ENCODE peak calls at places on chromosomes 11 and 22, in seven cellular contexts. D is stomach; A is lower lobe of right lung; G is RWPE1; W is putamen; I is activated CD8-positive, alpha-beta T cell treated with anti-CD3 and anti-CD28 coated beads, Interleukin-2, amount 10 ng/mL, durations not matched to agents 7 days and 5 days; B is ACHN. T is an unnamed sample.

GRCh38 chr22:40665312-40665711 is 14.0 kb upstream of the MCHR1 start:
- DNase-seq in B (no peak), A (no peak), D (no peak), W (no peak), G (no peak), I (no peak), T (peak)

GRCh38 chr11:123235117-123235686 is 40.2 kb upstream of the CLMP start:
- DNase-seq in I (peak), W (no peak), A (peak), G (peak), B (peak), D (peak), T (peak)

GRCh38 chr22:40310771-40311120 is 35.6 kb upstream of the ADSL start:
- DNase-seq in B (no peak), I (no peak), G (no peak), D (no peak), A (no peak), W (no peak), T (no peak)

GRCh38 chr11:130710022-130710421 is 206.3 kb downstream of the SNX19 start:
- DNase-seq in W (no peak), A (no peak), D (no peak), G (no peak), I (no peak), B (no peak), T (no peak)

GRCh38 chr11:14894657-14895598 is 2.9 kb upstream of the CYP2R1 start:
- DNase-seq in B (no peak), W (no peak), G (no peak), I (no peak), D (no peak), A (peak), T (peak)

GRCh38 chr11:26287067-26287518 is 44.8 kb upstream of the ANO3 start:
- DNase-seq in A (no peak), G (peak), B (no peak), I (no peak), W (no peak), D (no peak), T (no peak)

GRCh38 chr11:116986521-116987105 is 111.6 kb downstream of the SIK3 start:
- DNase-seq in I (no peak), D (no peak), G (peak), A (no peak), W (no peak), B (peak), T (no peak)

GRCh38 chr22:50677493-50678217 is 5.0 kb downstream of the SHANK3 start:
- DNase-seq in I (no peak), G (no peak), A (no peak), D (peak), W (no peak), B (no peak), T (no peak)

GRCh38 chr11:95531116-95531515 is 258.5 kb downstream of the FAM76B start:
- DNase-seq in I (no peak), A (no peak), W (no peak), G (no peak), B (no peak), D (no peak), T (no peak)

GRCh38 chr11:33965032-33965431 is 73.2 kb upstream of the LMO2 start:
- DNase-seq in D (no peak), G (no peak), W (no peak), I (no peak), B (no peak), A (no peak), T (no peak)

GRCh38 chr11:86068138-86068861 is 584 bp downstream of the PICALM start:
- DNase-seq in G (no peak), B (peak), A (peak), W (peak), D (peak), I (peak), T (peak)

GRCh38 chr11:61972796-61973602 is 5.6 kb upstream of the FTH1 start:
- DNase-seq in A (no peak), W (no peak), I (peak), G (peak), B (peak), D (no peak), T (no peak)

GRCh38 chr22:45082795-45083194 is 73.0 kb upstream of the PHF21B start:
- DNase-seq in B (no peak), G (no peak), A (no peak), D (no peak), W (no peak), I (peak), T (no peak)

GRCh38 chr22:36778020-36778419 is 2.1 kb upstream of the IFT27 start:
- DNase-seq in B (no peak), D (no peak), W (no peak), G (no peak), I (no peak), A (no peak), T (no peak)

GRCh38 chr11:82682003-82682751 is 51.5 kb downstream of the FAM181B start:
- DNase-seq in G (peak), A (no peak), B (peak), D (no peak), W (peak), I (peak), T (no peak)

GRCh38 chr11:44623321-44623715 is 57.9 kb downstream of the CD82 start:
- DNase-seq in W (no peak), D (peak), A (no peak), G (no peak), B (no peak), I (peak), T (peak)

GRCh38 chr22:41557401-41558240 is 3.2 kb upstream of the CSDC2 start:
- DNase-seq in G (no peak), I (no peak), B (no peak), D (peak), W (peak), A (peak), T (peak)

GRCh38 chr22:35212020-35212419 is 45.3 kb upstream of the HMGXB4 start:
- DNase-seq in W (no peak), I (no peak), B (peak), G (no peak), A (no peak), D (peak), T (no peak)

GRCh38 chr11:72227316-72228228 is 3.0 kb downstream of the INPPL1 start:
- DNase-seq in B (no peak), G (no peak), W (peak), D (peak), I (no peak), A (no peak), T (no peak)

GRCh38 chr11:76208438-76208828 is 2.1 kb upstream of the WNT11 start:
- DNase-seq in B (no peak), I (no peak), W (no peak), A (no peak), D (no peak), G (no peak), T (peak)

GRCh38 chr22:42877597-42878340 is 20.7 kb upstream of the ARFGAP3 start:
- DNase-seq in G (no peak), A (peak), W (no peak), B (no peak), I (no peak), D (no peak), T (no peak)

GRCh38 chr22:33070600-33070999 is 12.4 kb upstream of the SYN3 start:
- DNase-seq in A (no peak), G (no peak), I (no peak), W (no peak), B (no peak), D (no peak), T (no peak)

GRCh38 chr11:62666259-62666926 is 1.3 kb downstream of the CSKMT start:
- DNase-seq in W (no peak), A (no peak), G (no peak), I (no peak), D (no peak), B (no peak), T (no peak)

GRCh38 chr11:19595840-19596751 is 116.5 kb upstream of the NAV2 start:
- DNase-seq in G (peak), D (no peak), B (no peak), A (no peak), W (no peak), I (no peak), T (peak)

GRCh38 chr11:32420937-32421532 is 14.3 kb downstream of the WT1 start:
- DNase-seq in B (no peak), D (no peak), W (no peak), I (peak), G (no peak), A (no peak), T (peak)

GRCh38 chr11:68116892-68117435 is 4.2 kb downstream of the CHKA start:
- DNase-seq in D (no peak), G (no peak), I (no peak), W (no peak), B (no peak), A (no peak), T (no peak)

GRCh38 chr22:18156878-18157713 is 7.1 kb downstream of the USP18 start:
- DNase-seq in I (peak), D (peak), W (peak), G (peak), B (peak), A (no peak), T (peak)

GRCh38 chr11:126978911-126979310 is 21.7 kb downstream of the KIRREL3 start:
- DNase-seq in B (no peak), W (peak), G (no peak), A (no peak), D (no peak), I (no peak), T (no peak)

GRCh38 chr11:67645521-67646457 is 4.7 kb downstream of the ACY3 start:
- DNase-seq in G (no peak), A (no peak), W (no peak), B (no peak), D (no peak), I (no peak), T (no peak)

GRCh38 chr22:37663521-37664140 is 5.1 kb downstream of the PDXP start:
- DNase-seq in B (no peak), I (no peak), D (no peak), G (no peak), A (no peak), W (no peak), T (no peak)

GRCh38 chr22:44391026-44391425 is 78.3 kb upstream of the SHISAL1 start:
- DNase-seq in G (no peak), A (no peak), W (no peak), B (no peak), D (no peak), I (no peak), T (no peak)

GRCh38 chr11:111414267-111414931 is 35.3 kb upstream of the POU2AF1 start:
- DNase-seq in I (no peak), B (no peak), G (no peak), D (no peak), W (no peak), A (no peak), T (no peak)

GRCh38 chr11:78354741-78355705 is 62.6 kb downstream of the GAB2 start:
- DNase-seq in A (peak), G (no peak), D (no peak), I (no peak), B (no peak), W (no peak), T (no peak)

T was measured in heart right ventricle.